ENCODE peak calls at places on chromosomes 12 and 14, in five cellular contexts. L is mucosa of descending colon, D is right cardiac atrium, J is GM23248, Y is heart right ventricle. K is an unnamed sample.

GRCh38 chr14:99602054-99602787 is 1.8 kb downstream of the CCDC85C start:
- DNase-seq in J (peak), L (peak), D (no peak), Y (peak), K (no peak)

GRCh38 chr14:77508249-77508648 is 9.6 kb upstream of the ISM2 start:
- DNase-seq in D (no peak), L (no peak), J (peak), Y (no peak), K (no peak)

GRCh38 chr14:49546766-49547165 is 39.4 kb downstream of the RPS29 start:
- DNase-seq in Y (no peak), J (peak), L (no peak), D (no peak), K (no peak)

GRCh38 chr12:9244894-9245293 is 36.7 kb upstream of the PZP start:
- DNase-seq in J (peak), Y (peak), D (no peak), L (no peak), K (no peak)

GRCh38 chr14:22839159-22839779 is 2.9 kb downstream of the MMP14 start:
- DNase-seq in D (no peak), L (no peak), J (peak), Y (no peak), K (no peak)

GRCh38 chr14:74573421-74574091 is 38.5 kb downstream of the LTBP2 start:
- DNase-seq in D (no peak), L (peak), Y (no peak), J (no peak), K (no peak)

GRCh38 chr12:45336331-45336730 is 120.4 kb downstream of the ANO6 start:
- DNase-seq in J (peak), D (no peak), L (no peak), Y (no peak), K (no peak)

GRCh38 chr12:107319536-107320030 is 226.2 kb upstream of the CRY1 start:
- DNase-seq in J (peak), L (no peak), Y (no peak), D (no peak), K (no peak)

GRCh38 chr12:75196408-75196807 is 13.2 kb downstream of the KCNC2 start:
- DNase-seq in J (no peak), D (no peak), Y (no peak), L (no peak), K (no peak)

GRCh38 chr12:92561543-92561899 is 141.3 kb upstream of the PLEKHG7 start:
- DNase-seq in Y (peak), D (no peak), L (no peak), J (peak), K (no peak)

GRCh38 chr14:80536456-80536855 is 325.2 kb upstream of the DIO2 start:
- DNase-seq in L (no peak), D (no peak), Y (no peak), J (no peak), K (no peak)

GRCh38 chr14:54173782-54174181 is 217.2 kb upstream of the BMP4 start:
- DNase-seq in D (no peak), Y (peak), L (no peak), J (peak), K (no peak)

GRCh38 chr12:31989987-31990386 is 30.8 kb downstream of the RESF1 start:
- DNase-seq in D (no peak), L (no peak), J (no peak), Y (no peak), K (no peak)

GRCh38 chr12:112148031-112148513 is 22.7 kb downstream of the TRAFD1 start:
- DNase-seq in Y (no peak), L (no peak), D (no peak), J (peak), K (no peak)

GRCh38 chr12:67434653-67435375 is 165.7 kb downstream of the CAND1 start:
- DNase-seq in Y (no peak), L (no peak), D (peak), J (peak), K (no peak)

GRCh38 chr12:92078167-92079053 is 67.2 kb downstream of the BTG1 start:
- DNase-seq in Y (no peak), D (no peak), L (no peak), J (peak), K (no peak)

GRCh38 chr12:43638786-43639185 is 86.8 kb upstream of the ADAMTS20 start:
- DNase-seq in L (no peak), J (no peak), D (no peak), Y (no peak), K (no peak)

GRCh38 chr12:2451025-2451424 is 343.7 kb upstream of the FKBP4 start:
- DNase-seq in Y (no peak), J (peak), D (no peak), L (no peak), K (no peak)

GRCh38 chr14:21090194-21090939 is 8.1 kb downstream of the ZNF219 start:
- DNase-seq in L (peak), D (peak), J (no peak), Y (peak), K (no peak)

GRCh38 chr12:103840399-103840880 is 594 bp downstream of the NT5DC3 start:
- DNase-seq in J (peak), Y (no peak), D (peak), L (peak), K (no peak)

GRCh38 chr12:70154087-70154486 is 89.1 kb upstream of the CNOT2 start:
- DNase-seq in L (no peak), J (peak), D (no peak), Y (no peak), K (no peak)

GRCh38 chr14:59161571-59162175 is 26.8 kb upstream of the DAAM1 start:
- DNase-seq in Y (no peak), D (peak), L (no peak), J (peak), K (no peak)

GRCh38 chr14:96039633-96040311 is 610 bp downstream of the C14orf132 start:
- DNase-seq in J (peak), Y (no peak), L (no peak), D (peak), K (no peak)

GRCh38 chr14:102930753-102931579 is 8.5 kb downstream of the AMN start:
- DNase-seq in L (peak), J (peak), Y (no peak), D (peak), K (peak)

GRCh38 chr12:45183263-45183662 is 32.6 kb upstream of the ANO6 start:
- DNase-seq in D (no peak), J (peak), Y (no peak), L (no peak), K (no peak)

GRCh38 chr12:590206-590750 is 73.0 kb downstream of the NINJ2 start:
- DNase-seq in D (no peak), L (no peak), J (no peak), Y (no peak), K (no peak)

GRCh38 chr12:128592345-128592744 is 231.4 kb downstream of the SLC15A4 start:
- DNase-seq in L (no peak), D (no peak), J (no peak), Y (no peak), K (no peak)

GRCh38 chr12:91100901-91101300 is 10.4 kb downstream of the LUM start:
- DNase-seq in J (peak), Y (no peak), D (no peak), L (no peak), K (no peak)

GRCh38 chr12:122064780-122065588 is 13.6 kb upstream of the MLXIP start:
- DNase-seq in J (peak), Y (no peak), L (no peak), D (peak), K (peak)

GRCh38 chr14:36524874-36525745 is 5.1 kb upstream of the NKX2-1 start:
- DNase-seq in Y (no peak), J (peak), D (peak), L (no peak), K (no peak)

GRCh38 chr12:58557156-58557555 is 363.1 kb downstream of the LRIG3 start:
- DNase-seq in D (no peak), L (no peak), J (peak), Y (no peak), K (no peak)

GRCh38 chr12:88194868-88195267 is 52.8 kb downstream of the TMTC3 start:
- DNase-seq in L (no peak), Y (no peak), D (no peak), J (no peak), K (no peak)

GRCh38 chr12:2682301-2683282 is 112.2 kb upstream of the FKBP4 start:
- DNase-seq in D (no peak), J (peak), Y (no peak), L (no peak), K (peak)

GRCh38 chr12:57191410-57191809 is 25.2 kb upstream of the NXPH4 start:
- DNase-seq in J (peak), Y (no peak), D (no peak), L (peak), K (no peak)

GRCh38 chr14:51368721-51369163 is 128.7 kb downstream of the TMX1 start:
- DNase-seq in D (no peak), L (no peak), Y (peak), J (peak), K (no peak)

GRCh38 chr12:48682927-48683326 is 889 bp upstream of the KANSL2 start:
- DNase-seq in D (no peak), Y (no peak), J (no peak), L (no peak), K (no peak)
- H3K4me3 ChIP-seq in D (peak), Y (peak), J (peak), L (peak), K (peak)

GRCh38 chr14:76193696-76194095 is 42.0 kb downstream of the GPATCH2L start:
- DNase-seq in J (peak), Y (no peak), D (no peak), L (no peak), K (no peak)

GRCh38 chr14:76191297-76191696 is 39.6 kb downstream of the GPATCH2L start:
- DNase-seq in J (no peak), D (no peak), Y (peak), L (no peak), K (no peak)

GRCh38 chr14:76194327-76194726 is 42.6 kb downstream of the GPATCH2L start:
- DNase-seq in Y (no peak), D (no peak), L (no peak), J (no peak), K (no peak)

GRCh38 chr14:76196980-76197379 is 45.3 kb downstream of the GPATCH2L start:
- DNase-seq in L (no peak), J (no peak), D (no peak), Y (no peak), K (no peak)

GRCh38 chr14:76195003-76195402 is 43.3 kb downstream of the GPATCH2L start:
- DNase-seq in L (no peak), Y (no peak), D (no peak), J (no peak), K (no peak)
- H3K4me3 ChIP-seq in L (no peak), Y (no peak), D (no peak), J (no peak), K (no peak)

DNA sequence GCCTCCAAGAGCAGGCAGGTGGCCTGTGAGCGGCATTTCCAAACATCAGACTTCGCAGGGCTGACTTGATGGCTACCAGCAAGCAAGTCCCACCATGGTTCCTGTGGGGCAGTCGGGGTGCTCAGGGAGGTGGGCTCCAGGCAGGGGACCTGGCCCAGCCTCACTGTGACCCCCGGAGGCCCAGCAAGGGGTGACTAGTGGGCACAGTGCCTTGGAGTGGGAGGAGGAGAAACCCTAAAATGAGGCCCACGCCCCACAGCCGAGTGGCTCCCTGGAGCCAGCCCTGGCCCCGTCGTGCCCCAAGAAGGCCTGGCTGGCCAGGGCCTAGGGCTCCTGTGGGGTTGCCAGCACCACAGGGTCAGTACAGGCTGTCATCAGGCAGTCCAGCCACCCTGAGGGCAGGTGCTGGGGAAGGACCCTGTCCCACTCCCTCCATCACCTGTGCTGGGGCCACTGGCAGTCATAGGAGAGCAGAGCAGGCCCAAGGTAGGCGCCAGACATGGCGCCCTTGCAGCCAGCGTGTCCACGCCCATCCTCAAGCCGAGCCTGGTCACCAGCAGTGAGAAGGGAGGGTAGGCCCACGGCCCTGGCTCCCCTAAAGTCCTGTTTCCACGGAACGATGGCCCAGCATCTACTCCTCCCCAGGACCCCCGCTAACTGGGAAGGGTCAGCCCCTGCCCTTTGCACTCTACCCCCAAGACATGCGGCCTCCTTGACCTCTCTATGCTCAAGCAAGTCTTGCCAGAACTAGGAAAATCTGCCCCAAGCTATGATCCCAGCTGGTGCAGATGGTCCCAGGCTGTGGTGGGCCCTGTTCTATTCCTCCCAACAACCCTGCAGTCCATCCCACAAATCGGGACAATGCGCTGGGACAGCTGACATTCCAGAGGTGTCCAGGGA is 144.2 kb upstream of the C14orf180 start:
- DNase-seq in J (no peak), L (no peak), Y (no peak), D (peak), K (no peak)
- H3K4me3 ChIP-seq in J (no peak), L (no peak), Y (peak), D (no peak), K (peak)

GRCh38 chr12:105227879-105228278 is 8.1 kb downstream of the APPL2 start:
- DNase-seq in D (no peak), Y (no peak), J (peak), L (no peak), K (no peak)
- H3K4me3 ChIP-seq in D (no peak), Y (no peak), J (peak), L (no peak), K (no peak)

GRCh38 chr12:40947812-40948211 is 240.3 kb upstream of the PDZRN4 start:
- DNase-seq in D (no peak), L (no peak), Y (no peak), J (no peak), K (no peak)
- H3K4me3 ChIP-seq in D (no peak), L (no peak), Y (no peak), J (no peak), K (no peak)

GRCh38 chr12:108514973-108515814 is at the start of gene FICD:
- DNase-seq in J (peak), L (peak), D (peak), Y (peak), K (peak)

GRCh38 chr12:108517288-108518100 is 2.4 kb downstream of the FICD start:
- DNase-seq in J (no peak), L (no peak), Y (no peak), D (no peak), K (no peak)

GRCh38 chr12:108515916-108516315 is 839 bp downstream of the FICD start:
- DNase-seq in Y (no peak), D (no peak), J (peak), L (peak), K (no peak)

GRCh38 chr12:108518101-108518715 is 3.1 kb downstream of the FICD start:
- DNase-seq in J (no peak), L (no peak), D (peak), Y (no peak), K (no peak)

DNA sequence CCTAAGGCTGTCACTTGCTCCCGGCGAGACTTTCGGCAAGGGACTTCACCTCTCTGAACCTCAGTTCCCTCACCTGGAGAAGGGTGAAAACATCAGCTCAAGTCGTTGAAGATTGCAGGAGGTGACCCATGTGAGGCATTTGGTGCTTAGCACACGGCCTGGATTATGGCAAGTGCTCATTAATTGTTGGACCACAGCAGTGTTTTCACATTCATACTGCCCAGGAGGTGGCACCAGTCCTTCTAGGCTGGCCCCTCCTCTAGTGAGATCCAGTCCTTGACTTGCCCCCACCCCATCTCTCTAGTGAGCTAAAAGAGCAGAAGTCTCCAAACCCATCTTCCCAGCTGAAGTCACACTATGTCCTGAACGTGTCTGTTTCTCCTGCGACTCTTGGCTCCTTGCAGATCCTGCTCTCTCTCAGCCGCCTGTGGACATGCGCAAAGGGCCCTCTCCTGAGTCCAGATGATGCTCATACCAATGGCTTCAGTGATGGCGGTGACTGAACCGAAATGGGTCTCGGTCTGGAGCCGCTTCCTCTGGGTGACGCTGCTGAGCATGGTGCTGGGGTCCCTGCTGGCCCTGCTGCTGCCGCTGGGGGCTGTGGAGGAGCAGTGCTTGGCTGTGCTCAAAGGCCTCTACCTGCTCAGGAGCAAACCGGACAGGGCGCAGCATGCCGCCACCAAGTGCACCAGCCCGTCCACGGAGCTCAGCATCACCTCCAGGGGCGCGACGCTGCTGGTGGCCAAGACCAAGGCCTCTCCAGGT is 1.6 kb downstream of the FICD start:
- DNase-seq in Y (no peak), L (no peak), J (peak), D (no peak), K (no peak)
- H3K4me3 ChIP-seq in Y (no peak), L (no peak), J (no peak), D (no peak), K (no peak)